ENCODE peak calls at places on chromosome 9, in six cellular contexts. Z is endothelial cell, X is T-helper 22 cell, P is pons, Q is KG1, K is IMR-90. M is an unnamed sample.

GRCh38 chr9:73116030-73116429 is 35.6 kb upstream of the ANXA1 start:
- DNase-seq in Z (no peak), X (no peak), P (no peak), Q (no peak), K (peak; percentile 80), M (no peak)

GRCh38 chr9:88197016-88197415 is 58.7 kb upstream of the SPATA31C2 start:
- DNase-seq in Z (no peak), X (no peak), P (peak; percentile 11), Q (peak; percentile 6), K (peak; percentile 75), M (no peak)

GRCh38 chr9:94638335-94639044 is 828 bp downstream of the FBP1 start:
- DNase-seq in Z (no peak), X (no peak), P (no peak), Q (no peak), K (no peak), M (no peak)

GRCh38 chr9:109913461-109913810 is 133.4 kb downstream of the PALM2AKAP2 start:
- DNase-seq in Z (no peak), X (no peak), P (no peak), Q (no peak), K (no peak), M (no peak)

GRCh38 chr9:124260769-124261603 is 3.2 kb downstream of the NEK6 start:
- DNase-seq in Z (no peak), X (no peak), P (peak; percentile 50), Q (peak; percentile 81), K (peak; percentile 69), M (peak; percentile 82)

GRCh38 chr9:74753650-74754049 is 134.1 kb downstream of the TRPM6 start:
- DNase-seq in Z (no peak), X (no peak), P (no peak), Q (no peak), K (no peak), M (no peak)

GRCh38 chr9:90523953-90524352 is 118.7 kb downstream of the DIRAS2 start:
- DNase-seq in Z (no peak), X (no peak), P (no peak), Q (no peak), K (no peak), M (no peak)

GRCh38 chr9:134702291-134702690 is 60.7 kb downstream of the COL5A1 start:
- DNase-seq in Z (no peak), X (no peak), P (no peak), Q (no peak), K (no peak), M (no peak)

GRCh38 chr9:77177894-77178794 is 810 bp downstream of the VPS13A start:
- DNase-seq in Z (peak; percentile 52), X (peak; percentile 57), P (peak; percentile 14), Q (peak; percentile 52), K (peak; percentile 31), M (no peak)

GRCh38 chr9:98983295-98984268 is 39.9 kb downstream of the COL15A1 start:
- DNase-seq in Z (no peak), X (no peak), P (no peak), Q (no peak), K (peak; percentile 95), M (no peak)

GRCh38 chr9:124602204-124602603 is 95.0 kb upstream of the NR5A1 start:
- DNase-seq in Z (no peak), X (no peak), P (no peak), Q (no peak), K (peak; percentile 57), M (no peak)

GRCh38 chr9:125559894-125560293 is 147.1 kb downstream of the MAPKAP1 start:
- DNase-seq in Z (no peak), X (no peak), P (no peak), Q (no peak), K (no peak), M (no peak)

GRCh38 chr9:122274055-122274454 is 9.4 kb downstream of the MRRF start:
- DNase-seq in Z (no peak), X (no peak), P (no peak), Q (no peak), K (no peak), M (no peak)

GRCh38 chr9:126607086-126607485 is 6.6 kb upstream of the LMX1B start:
- DNase-seq in Z (no peak), X (no peak), P (no peak), Q (no peak), K (no peak), M (no peak)

GRCh38 chr9:3385871-3386270 is 139.9 kb downstream of the RFX3 start:
- DNase-seq in Z (no peak), X (no peak), P (no peak), Q (no peak), K (no peak), M (no peak)

GRCh38 chr9:68560131-68560844 is 19.6 kb upstream of the TMEM252 start:
- DNase-seq in Z (peak; percentile 63), X (no peak), P (peak; percentile 18), Q (no peak), K (peak; percentile 84), M (peak; percentile 94)

GRCh38 chr9:2740616-2741015 is 23.3 kb downstream of the KCNV2 start:
- DNase-seq in Z (no peak), X (no peak), P (no peak), Q (no peak), K (peak; percentile 65), M (no peak)

GRCh38 chr9:33676746-33677505 is 118.4 kb upstream of the PRSS3 start:
- DNase-seq in Z (peak; percentile 35), X (no peak), P (no peak), Q (no peak), K (peak; percentile 13), M (no peak)

GRCh38 chr9:37471942-37472679 is 6.9 kb upstream of the ZBTB5 start:
- DNase-seq in Z (peak; percentile 28), X (no peak), P (peak; percentile 46), Q (no peak), K (peak; percentile 95), M (no peak)

GRCh38 chr9:22170162-22170932 is 161.2 kb upstream of the CDKN2B start:
- DNase-seq in Z (no peak), X (no peak), P (no peak), Q (no peak), K (peak; percentile 89), M (no peak)

GRCh38 chr9:134961331-134962064 is 43.8 kb upstream of the FCN1 start:
- DNase-seq in Z (no peak), X (no peak), P (no peak), Q (no peak), K (no peak), M (no peak)

GRCh38 chr9:91741529-91741928 is 208.5 kb downstream of the ROR2 start:
- DNase-seq in Z (no peak), X (no peak), P (no peak), Q (no peak), K (peak; percentile 93), M (no peak)

GRCh38 chr9:34072868-34073590 is 24.3 kb upstream of the UBAP2 start:
- DNase-seq in Z (no peak), X (no peak), P (no peak), Q (no peak), K (peak; percentile 96), M (no peak)

GRCh38 chr9:33229359-33230120 is 10.4 kb upstream of the SPINK4 start:
- DNase-seq in Z (no peak), X (no peak), P (no peak), Q (no peak), K (no peak), M (no peak)

GRCh38 chr9:133334161-133334560 is 1.8 kb downstream of the SURF6 start:
- DNase-seq in Z (no peak), X (no peak), P (no peak), Q (no peak), K (no peak), M (no peak)

GRCh38 chr9:79257671-79258410 is 313.9 kb upstream of the TLE4 start:
- DNase-seq in Z (no peak), X (no peak), P (no peak), Q (no peak), K (no peak), M (no peak)

GRCh38 chr9:123761905-123762605 is 167.9 kb downstream of the DENND1A start:
- DNase-seq in Z (no peak), X (no peak), P (no peak), Q (no peak), K (no peak), M (no peak)

GRCh38 chr9:88534456-88535225 is at the start of gene NXNL2:
- DNase-seq in Z (peak; percentile 88), X (peak; percentile 4), P (no peak), Q (no peak), K (peak; percentile 82), M (no peak)

GRCh38 chr9:98781588-98782383 is 14.6 kb downstream of the ANKS6 start:
- DNase-seq in Z (no peak), X (no peak), P (no peak), Q (no peak), K (no peak), M (peak; percentile 44)

GRCh38 chr9:22010881-22011625 is 1.9 kb upstream of the CDKN2B start:
- DNase-seq in Z (peak; percentile 70), X (no peak), P (no peak), Q (no peak), K (peak; percentile 47), M (no peak)

GRCh38 chr9:124392855-124393460 is 22.3 kb downstream of the PSMB7 start:
- DNase-seq in Z (no peak), X (no peak), P (peak; percentile 95), Q (no peak), K (peak; percentile 95), M (peak; percentile 32)

GRCh38 chr9:98429613-98430012 is 174.2 kb upstream of the TBC1D2 start:
- DNase-seq in Z (no peak), X (no peak), P (peak; percentile 39), Q (no peak), K (peak; percentile 80), M (no peak)

GRCh38 chr9:79143211-79143610 is 428.6 kb upstream of the TLE4 start:
- DNase-seq in Z (no peak), X (no peak), P (no peak), Q (no peak), K (peak; percentile 6), M (no peak)

GRCh38 chr9:127018935-127019334 is 103.5 kb downstream of the ANGPTL2 start:
- DNase-seq in Z (no peak), X (no peak), P (no peak), Q (no peak), K (peak; percentile 49), M (no peak)

GRCh38 chr9:124040935-124041816 is 29.6 kb downstream of the LHX2 start:
- DNase-seq in Z (peak; percentile 74), X (no peak), P (no peak), Q (no peak), K (no peak), M (no peak)

GRCh38 chr9:109072810-109073435 is 46.8 kb downstream of the TMEM245 start:
- DNase-seq in Z (no peak), X (no peak), P (no peak), Q (no peak), K (no peak), M (no peak)